ENCODE peak calls at places on chromosome 22, in five cellular contexts. O is mucosa of descending colon; X is stimulated activated CD8-positive, alpha-beta memory T cell treated with anti-CD3 and anti-CD28 coated beads, Interleukin-15, amount 100 ng/mL, for 24 hours; M is GM03348; J is activated T-cell treated with anti-CD3 and anti-CD28 coated beads for 1 hour. H is an unnamed sample.

GRCh38 chr22:28674121-28674563 is 5.5 kb downstream of the TTC28 start:
- DNase-seq in O (no peak), X (no peak), M (peak), J (no peak), H (no peak)

GRCh38 chr22:42022162-42022847 is 23.7 kb downstream of the WBP2NL start:
- DNase-seq in O (no peak), X (no peak), M (no peak), J (no peak), H (no peak)

GRCh38 chr22:22487059-22487458 is 21.5 kb downstream of the ZNF280B start:
- DNase-seq in O (no peak), X (no peak), M (no peak), J (no peak), H (no peak)

GRCh38 chr22:40856513-40857308 is at the start of the genes ST13 and XPNPEP3:
- DNase-seq in O (peak), X (peak), M (peak), J (peak), H (peak)

GRCh38 chr22:19843857-19844422 is 10.7 kb downstream of the GNB1L start:
- DNase-seq in O (peak), X (no peak), M (no peak), J (no peak), H (no peak)

GRCh38 chr22:49163960-49164690 is 663.5 kb downstream of the BRD1 start:
- DNase-seq in O (peak), X (no peak), M (no peak), J (no peak), H (no peak)

GRCh38 chr22:20621162-20621561 is 113.8 kb downstream of the MED15 start:
- DNase-seq in O (no peak), X (no peak), M (no peak), J (no peak), H (no peak)

GRCh38 chr22:50530857-50531545 is 1.2 kb upstream of the TYMP start:
- DNase-seq in O (peak), X (peak), M (peak), J (peak), H (peak)

GRCh38 chr22:45638834-45639746 is 32.5 kb upstream of the ATXN10 start:
- DNase-seq in O (peak), X (no peak), M (peak), J (no peak), H (no peak)

GRCh38 chr22:16960220-16960883 is 47.7 kb downstream of the GAB4 start:
- DNase-seq in O (no peak), X (no peak), M (peak), J (no peak), H (no peak)

GRCh38 chr22:20646377-20646776 is 127.5 kb upstream of the SERPIND1 start:
- DNase-seq in O (no peak), X (no peak), M (no peak), J (no peak), H (no peak)

H was measured in G401.